ENCODE peak calls at places on chromosome 22, in seven cellular contexts. A is gastrocnemius medialis, S is HCT116, Y is ovary, O is sigmoid colon, R is A549, I is IMR-90. D is an unnamed sample.

GRCh38 chr22:37358917-37359316 is 68.4 kb downstream of the ELFN2 start:
- DNase-seq in O (no peak), S (no peak), A (no peak), Y (no peak), I (peak), R (no peak), D (no peak)

GRCh38 chr22:41248314-41248713 is 7.6 kb upstream of the CHADL start:
- DNase-seq in I (no peak), O (no peak), Y (no peak), A (no peak), S (no peak), R (no peak), D (no peak)

GRCh38 chr22:23212061-23213030 is 32.0 kb downstream of the BCR start:
- DNase-seq in Y (no peak), A (no peak), S (no peak), R (no peak), I (no peak), O (no peak), D (no peak)

GRCh38 chr22:27881404-27881803 is 37.7 kb downstream of the PITPNB start:
- DNase-seq in R (no peak), I (peak), A (peak), Y (peak), S (no peak), O (peak), D (peak)

GRCh38 chr22:24741769-24742168 is 32.8 kb downstream of the PIWIL3 start:
- DNase-seq in S (no peak), Y (no peak), O (no peak), A (no peak), I (no peak), R (no peak), D (no peak)

GRCh38 chr22:44712962-44713361 is 11.0 kb downstream of the PRR5 start:
- DNase-seq in O (no peak), I (no peak), S (no peak), A (no peak), Y (no peak), R (no peak), D (no peak)

GRCh38 chr22:46587492-46588278 is 32.5 kb upstream of the GRAMD4 start:
- DNase-seq in O (no peak), S (no peak), A (no peak), Y (no peak), R (no peak), I (no peak), D (no peak)

GRCh38 chr22:18091478-18091877 is 13.7 kb downstream of the PEX26 start:
- DNase-seq in A (no peak), S (no peak), R (no peak), Y (no peak), I (no peak), O (no peak), D (no peak)

GRCh38 chr22:21818487-21819182 is 48.8 kb downstream of the MAPK1 start:
- DNase-seq in R (no peak), I (no peak), Y (no peak), O (no peak), S (no peak), A (no peak), D (no peak)

GRCh38 chr22:42091446-42091764 is 833 bp upstream of the NDUFA6 start:
- DNase-seq in S (no peak), A (no peak), O (no peak), I (no peak), R (no peak), Y (no peak), D (no peak)

GRCh38 chr22:38257170-38257569 is 15.6 kb downstream of the TMEM184B start:
- DNase-seq in A (no peak), S (no peak), R (no peak), O (peak), Y (no peak), I (peak), D (no peak)

GRCh38 chr22:43848366-43849171 is 13.7 kb downstream of the SULT4A1 start:
- DNase-seq in R (no peak), O (peak), I (peak), S (peak), Y (no peak), A (peak), D (peak)

GRCh38 chr22:32985899-32986772 is 72.0 kb downstream of the SYN3 start:
- DNase-seq in I (peak), O (peak), A (peak), R (peak), Y (peak), S (peak), D (peak)

GRCh38 chr22:26053737-26054316 is 115.4 kb upstream of the SEZ6L start:
- DNase-seq in I (no peak), O (no peak), A (no peak), S (no peak), R (no peak), Y (no peak), D (no peak)

GRCh38 chr22:38026130-38027111 is 30.8 kb upstream of the PICK1 start:
- DNase-seq in S (no peak), Y (no peak), A (no peak), R (no peak), I (no peak), O (no peak), D (no peak)

GRCh38 chr22:33561149-33561807 is 359.0 kb downstream of the LARGE1 start:
- DNase-seq in Y (no peak), R (no peak), I (no peak), O (no peak), S (no peak), A (no peak), D (no peak)

GRCh38 chr22:37431366-37431765 is 4.1 kb upstream of the ELFN2 start:
- DNase-seq in I (peak), Y (no peak), A (no peak), R (no peak), O (no peak), S (peak), D (no peak)

GRCh38 chr22:31616315-31616980 is 45.6 kb downstream of the PISD start:
- DNase-seq in O (no peak), A (no peak), Y (no peak), I (no peak), R (no peak), S (no peak), D (no peak)
- TF ChIP-seq POLR2A in O (no peak), A (no peak), Y (no peak), I (no peak), R (no peak), S (no peak), D (no peak)

DNA sequence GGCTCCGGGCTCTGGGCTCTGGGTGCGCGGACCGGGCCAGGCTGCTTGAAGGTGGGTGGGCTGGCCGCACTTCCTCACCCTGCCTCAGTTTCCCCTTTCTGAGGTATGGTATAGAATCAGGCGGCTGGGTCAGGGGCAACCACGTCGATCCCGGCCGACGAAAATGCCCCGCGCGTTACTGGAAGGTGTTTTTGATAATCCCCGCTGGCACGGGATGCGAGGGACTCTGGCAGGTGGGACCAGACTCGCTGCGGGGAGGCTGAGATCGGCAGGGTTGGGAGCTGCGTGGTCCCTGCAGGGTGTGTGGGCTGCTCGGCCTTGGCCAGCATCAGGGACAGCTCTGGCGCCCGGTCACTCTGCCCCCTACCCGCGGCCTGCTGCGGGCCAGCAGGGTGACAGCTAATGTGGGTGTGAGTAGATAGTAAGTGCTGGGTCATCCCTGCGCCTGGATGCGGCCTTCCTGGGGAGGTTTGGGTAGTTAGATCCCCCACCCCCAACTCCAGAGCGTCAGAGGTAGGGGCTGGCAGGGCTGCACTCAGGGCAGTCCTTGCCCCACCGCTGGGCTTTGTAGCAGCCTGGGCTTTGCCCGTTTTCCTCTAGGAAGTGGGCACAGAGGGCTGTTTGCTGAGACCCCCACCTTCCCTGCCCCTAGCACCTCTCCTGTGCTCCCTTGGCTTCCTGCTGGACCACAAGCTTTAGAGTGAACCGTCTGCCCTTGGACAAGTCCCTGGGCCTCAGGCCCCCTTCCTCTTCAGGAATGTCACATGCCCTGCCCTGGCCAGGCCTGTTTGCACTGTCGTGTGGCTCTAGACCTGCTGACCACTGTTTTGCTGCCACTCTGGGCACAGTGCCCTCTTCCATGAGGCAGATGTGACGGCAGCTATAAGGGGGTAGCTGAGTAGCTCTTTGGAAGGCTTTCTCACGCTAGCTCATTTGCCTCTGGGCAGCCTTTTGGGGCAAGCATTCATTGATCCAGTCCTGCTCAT is 579 bp downstream of the TANGO2 start:
- DNase-seq in A (peak), R (no peak), I (peak), S (no peak), Y (peak), O (peak), D (peak)
- TF ChIP-seq POLR2A in A (peak), R (no peak), I (no peak), S (no peak), Y (no peak), O (no peak), D (no peak)

GRCh38 chr22:31613904-31614296 is 48.1 kb downstream of the PISD start:
- DNase-seq in S (no peak), A (no peak), Y (no peak), I (no peak), O (no peak), R (no peak), D (no peak)
- TF ChIP-seq POLR2A in S (no peak), A (no peak), Y (no peak), I (no peak), O (no peak), R (no peak), D (no peak)

GRCh38 chr22:20128902-20129746 is 2.5 kb upstream of the ZDHHC8 start:
- DNase-seq in S (no peak), I (peak), A (peak), O (no peak), Y (no peak), R (no peak), D (peak)
- TF ChIP-seq POLR2A in S (no peak), I (no peak), A (no peak), O (no peak), Y (no peak), R (no peak), D (no peak)

DNA sequence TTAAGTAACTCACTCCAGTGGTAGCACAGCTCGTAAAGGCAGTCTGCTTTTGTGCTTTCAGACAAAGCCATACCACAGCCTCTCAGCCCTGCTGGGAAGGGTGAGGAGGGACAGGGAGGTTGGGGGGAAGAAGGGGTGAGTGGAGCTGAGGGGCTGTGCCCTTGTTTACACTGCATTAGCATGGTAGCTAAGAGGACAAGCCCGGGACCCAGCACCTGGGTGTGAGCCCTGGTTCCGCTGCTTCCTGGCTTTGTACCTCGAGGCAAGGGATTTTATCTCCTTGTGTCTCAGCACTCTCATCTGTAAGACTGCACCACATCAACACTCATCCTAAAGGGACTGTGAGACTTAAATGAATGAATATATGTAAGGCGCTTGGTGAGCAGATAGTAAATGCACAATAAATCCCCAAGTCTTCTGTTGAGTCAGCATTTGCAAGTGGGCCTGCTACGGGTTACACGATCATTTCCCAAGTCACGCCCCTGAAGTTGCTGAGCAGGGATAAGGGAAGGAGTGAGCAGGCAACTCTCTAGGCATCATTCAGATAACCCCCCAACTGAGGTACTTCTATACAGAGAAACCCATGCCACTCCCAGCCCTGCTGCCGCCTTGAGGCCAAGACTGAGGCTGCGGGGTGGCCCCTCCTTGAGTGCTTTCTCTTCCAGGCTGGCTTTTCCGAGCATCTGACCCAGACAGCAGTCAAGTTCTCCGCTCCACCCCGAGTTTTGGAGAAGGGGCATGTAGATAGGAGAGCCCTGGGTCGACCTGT is 7.5 kb downstream of the RASD2 start:
- DNase-seq in Y (no peak), A (no peak), S (no peak), R (no peak), I (no peak), O (no peak), D (no peak)
- TF ChIP-seq POLR2A in Y (no peak), A (no peak), S (no peak), R (no peak), I (no peak), O (no peak), D (no peak)

DNA sequence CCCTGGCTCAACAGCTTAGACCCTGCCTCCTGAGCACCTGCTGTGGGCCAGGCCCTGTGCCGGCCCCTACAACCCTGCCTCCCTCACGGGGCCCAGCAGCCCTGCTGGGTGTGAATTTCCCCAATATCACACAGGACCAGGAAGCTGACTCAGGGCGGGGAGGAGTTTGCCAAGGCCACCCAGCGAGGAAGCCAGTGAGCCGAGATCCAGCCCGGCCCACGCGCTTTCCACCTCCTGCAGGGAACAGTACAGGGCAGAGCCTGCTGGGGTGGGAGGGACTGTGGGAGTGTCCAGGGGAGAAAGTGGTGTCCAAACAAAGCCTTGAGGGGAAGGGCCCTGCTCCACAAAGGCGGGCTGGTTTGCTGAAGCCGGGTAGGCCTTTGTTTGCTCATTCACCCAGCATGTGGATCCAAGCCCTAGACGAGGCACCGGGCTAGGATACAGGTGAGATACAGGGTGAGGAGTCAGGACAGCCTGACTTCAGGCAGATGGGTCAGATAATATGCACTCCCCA is 26.8 kb downstream of the RPL3 start:
- DNase-seq in A (peak), O (peak), S (peak), R (peak), Y (peak), I (peak), D (peak)
- TF ChIP-seq POLR2A in A (peak), O (no peak), S (peak), R (no peak), Y (no peak), I (no peak), D (peak)

D was measured in body of pancreas.